ENCODE peak calls at places on chromosomes 7 and 10, in four cellular contexts. C, J, S and Y are unnamed samples.
A peak's percentile ranks its signal among the peaks of the same experiment; 100 is the strongest.

GRCh38 chr10:132040046-132040445 is 25.7 kb upstream of the JAKMIP3 start:
- DNase-seq in C (no peak), J (no peak), S (no peak), Y (no peak)

GRCh38 chr7:7157177-7157886 is 25.0 kb upstream of the C1GALT1 start:
- DNase-seq in C (no peak), J (peak; percentile 89), S (no peak), Y (peak; percentile 88)

GRCh38 chr7:148503900-148504487 is 86.6 kb upstream of the C7orf33 start:
- DNase-seq in C (no peak), J (peak; percentile 66), S (peak; percentile 19), Y (peak; percentile 35)

GRCh38 chr7:27198871-27199801 is 755 bp downstream of the HOXA13 start:
- DNase-seq in C (no peak), J (no peak), S (peak; percentile 44), Y (peak; percentile 54)

GRCh38 chr7:79451580-79451979 is 1.9 kb downstream of the MAGI2 start:
- DNase-seq in C (no peak), J (no peak), S (no peak), Y (no peak)

GRCh38 chr7:96314402-96315108 is 7.3 kb downstream of the SLC25A13 start:
- DNase-seq in C (no peak), J (no peak), S (peak; percentile 15), Y (no peak)

GRCh38 chr10:91944880-91945630 is 21.5 kb downstream of the BTAF1 start:
- DNase-seq in C (no peak), J (peak; percentile 72), S (no peak), Y (peak; percentile 14)

GRCh38 chr7:44280636-44280992 is 44.8 kb downstream of the CAMK2B start:
- DNase-seq in C (no peak), J (no peak), S (no peak), Y (no peak)

GRCh38 chr7:16098585-16099179 is 322.7 kb downstream of the CRPPA start:
- DNase-seq in C (peak; percentile 21), J (peak; percentile 71), S (no peak), Y (peak; percentile 28)

GRCh38 chr10:46248651-46249131 is 38.1 kb upstream of the ANTXRL start:
- DNase-seq in C (peak; percentile 1), J (no peak), S (no peak), Y (no peak)

GRCh38 chr7:44057849-44058758 is 7.3 kb downstream of the PGAM2 start:
- DNase-seq in C (no peak), J (no peak), S (no peak), Y (no peak)

GRCh38 chr7:100889761-100890639 is 485 bp upstream of the UFSP1 start:
- DNase-seq in C (peak; percentile 91), J (peak; percentile 91), S (peak; percentile 89), Y (peak; percentile 100)

GRCh38 chr7:85733163-85733915 is 546.5 kb upstream of the SEMA3D start:
- DNase-seq in C (no peak), J (peak; percentile 2), S (peak; percentile 75), Y (no peak)

GRCh38 chr7:96800122-96800521 is 90.5 kb upstream of the SEM1 start:
- DNase-seq in C (no peak), J (no peak), S (no peak), Y (no peak)

GRCh38 chr10:14873090-14873760 is 5.4 kb upstream of the SUV39H2 start:
- DNase-seq in C (no peak), J (peak; percentile 75), S (no peak), Y (peak; percentile 24)

GRCh38 chr7:33062023-33062781 is at the start of gene NT5C3A:
- DNase-seq in C (peak; percentile 49), J (peak; percentile 39), S (no peak), Y (peak; percentile 62)

GRCh38 chr10:73797324-73798025 is 12.1 kb downstream of the ZSWIM8 start:
- DNase-seq in C (no peak), J (no peak), S (no peak), Y (no peak)

GRCh38 chr7:98998821-98999725 is 120.7 kb downstream of the TRRAP start:
- DNase-seq in C (no peak), J (no peak), S (no peak), Y (no peak)

GRCh38 chr10:93071674-93072224 is 1.9 kb upstream of the CYP26A1 start:
- DNase-seq in C (peak; percentile 47), J (no peak), S (no peak), Y (no peak)

GRCh38 chr10:122264442-122264841 is 6.7 kb upstream of the BTBD16 start:
- DNase-seq in C (no peak), J (peak; percentile 20), S (peak; percentile 53), Y (no peak)

GRCh38 chr10:5589963-5590511 is 65.3 kb downstream of the CALML3 start:
- DNase-seq in C (no peak), J (peak; percentile 29), S (peak; percentile 21), Y (peak; percentile 62)

GRCh38 chr10:26997610-26998009 is 102.7 kb downstream of the ANKRD26 start:
- DNase-seq in C (no peak), J (no peak), S (no peak), Y (no peak)

GRCh38 chr10:102642553-102643345 is 1.5 kb upstream of the TRIM8 start:
- DNase-seq in C (peak; percentile 53), J (peak; percentile 71), S (peak; percentile 74), Y (peak; percentile 65)

GRCh38 chr7:158047386-158048059 is 540.1 kb downstream of the PTPRN2 start:
- DNase-seq in C (no peak), J (no peak), S (no peak), Y (no peak)

GRCh38 chr7:71768470-71768869 is 636.5 kb downstream of the GALNT17 start:
- DNase-seq in C (no peak), J (no peak), S (no peak), Y (no peak)

GRCh38 chr10:126599949-126600627 is 70.4 kb downstream of the C10orf90 start:
- DNase-seq in C (no peak), J (no peak), S (no peak), Y (no peak)

GRCh38 chr7:113504142-113504541 is 385.8 kb upstream of the SMIM30 start:
- DNase-seq in C (no peak), J (no peak), S (no peak), Y (no peak)

GRCh38 chr10:23106508-23106907 is 11.1 kb downstream of the MSRB2 start:
- DNase-seq in C (no peak), J (no peak), S (no peak), Y (no peak)

GRCh38 chr10:67959839-67960476 is 75.5 kb downstream of the SIRT1 start:
- DNase-seq in C (no peak), J (no peak), S (no peak), Y (no peak)

GRCh38 chr10:93573051-93573909 is 6.8 kb downstream of the FFAR4 start:
- DNase-seq in C (no peak), J (no peak), S (no peak), Y (no peak)

GRCh38 chr10:79475877-79476276 is 30.5 kb upstream of the ZCCHC24 start:
- DNase-seq in C (no peak), J (no peak), S (no peak), Y (no peak)

GRCh38 chr10:124149681-124150080 is 56.3 kb upstream of the CHST15 start:
- DNase-seq in C (no peak), J (no peak), S (no peak), Y (no peak)

GRCh38 chr7:158271646-158272045 is 316.0 kb downstream of the PTPRN2 start:
- DNase-seq in C (no peak), J (no peak), S (no peak), Y (no peak)

GRCh38 chr7:11760372-11760771 is 71.6 kb downstream of the THSD7A start:
- DNase-seq in C (no peak), J (no peak), S (no peak), Y (no peak)

GRCh38 chr7:138752568-138753518 is 45.0 kb upstream of the TMEM213 start:
- DNase-seq in C (no peak), J (no peak), S (peak; percentile 99), Y (no peak)

GRCh38 chr10:422675-423074 is 266.8 kb downstream of the DIP2C start:
- DNase-seq in C (no peak), J (no peak), S (no peak), Y (no peak)

GRCh38 chr7:74343281-74344127 is 54.3 kb downstream of the CLIP2 start:
- DNase-seq in C (no peak), J (peak; percentile 87), S (peak; percentile 81), Y (peak; percentile 91)

GRCh38 chr7:34019431-34019830 is 114.1 kb downstream of the BMPER start:
- DNase-seq in C (no peak), J (no peak), S (no peak), Y (no peak)